ENCODE peak calls at places on chromosome 1, in eight cellular contexts. I is AG10803; O is ACHN; D is stimulated activated CD8-positive, alpha-beta memory T cell treated with anti-CD3 and anti-CD28 coated beads, Interleukin-7, amount 100 ng/mL, for 48 hours; E is CD8-positive, alpha-beta T cell; N is nucleus accumbens; Q is astrocyte of the hippocampus; C is small intestine. J is an unnamed sample.

GRCh38 chr1:197156692-197157091 is 10.2 kb upstream of the ASPM start:
- DNase-seq in I (no peak), O (peak), D (no peak), E (no peak), N (no peak), Q (no peak), C (no peak), J (no peak)

GRCh38 chr1:53068314-53069084 is 6.5 kb downstream of the PODN start:
- DNase-seq in I (no peak), O (no peak), D (no peak), E (no peak), N (no peak), Q (no peak), C (no peak), J (no peak)

GRCh38 chr1:29933110-29933509 is 696.8 kb downstream of the PTPRU start:
- DNase-seq in I (no peak), O (no peak), D (no peak), E (no peak), N (no peak), Q (no peak), C (no peak), J (no peak)

GRCh38 chr1:210123924-210124589 is 108.5 kb upstream of the SERTAD4 start:
- DNase-seq in I (peak), O (peak), D (no peak), E (no peak), N (no peak), Q (peak), C (no peak), J (no peak)

GRCh38 chr1:41898191-41898713 is 20.5 kb downstream of the HIVEP3 start:
- DNase-seq in I (peak), O (no peak), D (peak), E (peak), N (no peak), Q (no peak), C (peak), J (no peak)

GRCh38 chr1:46039571-46040052 is 92.8 kb downstream of the PIK3R3 start:
- DNase-seq in I (peak), O (no peak), D (no peak), E (no peak), N (no peak), Q (peak), C (peak), J (no peak)

GRCh38 chr1:202155478-202156021 is 4.9 kb downstream of the PTPN7 start:
- DNase-seq in I (no peak), O (peak), D (no peak), E (no peak), N (no peak), Q (peak), C (peak), J (no peak)

GRCh38 chr1:204645666-204646065 is 39.9 kb downstream of the LRRN2 start:
- DNase-seq in I (no peak), O (no peak), D (no peak), E (no peak), N (no peak), Q (no peak), C (no peak), J (no peak)

GRCh38 chr1:198122693-198123092 is 34.1 kb upstream of the NEK7 start:
- DNase-seq in I (no peak), O (no peak), D (no peak), E (no peak), N (no peak), Q (peak), C (no peak), J (no peak)

GRCh38 chr1:32178380-32179192 is 889 bp upstream of the TXLNA start:
- DNase-seq in I (no peak), O (no peak), D (no peak), E (no peak), N (no peak), Q (no peak), C (no peak), J (no peak)

J was measured in caudate nucleus.